ENCODE peak calls at places on chromosome 1, in seven cellular contexts. U is spleen, N is left ventricle myocardium inferior, V is neural progenitor cell, P is GM23338, X is transverse colon, E is Caco-2. M is an unnamed sample.

GRCh38 chr1:981955-982558 is at the start of gene PERM1:
- DNase-seq in U (no peak), N (peak; percentile 86), V (no peak), P (no peak), X (no peak), E (no peak), M (no peak)

GRCh38 chr1:47923513-47923912 is 73.7 kb downstream of the TRABD2B start:
- DNase-seq in U (no peak), N (no peak), V (no peak), P (no peak), X (no peak), E (no peak), M (no peak)

GRCh38 chr1:150895618-150896017 is 8.7 kb downstream of the CTXND2 start:
- DNase-seq in U (no peak), N (no peak), V (no peak), P (no peak), X (no peak), E (no peak), M (no peak)

GRCh38 chr1:107293901-107294600 is 153.2 kb downstream of the NTNG1 start:
- DNase-seq in U (no peak), N (no peak), V (no peak), P (no peak), X (no peak), E (no peak), M (no peak)

GRCh38 chr1:154940880-154941228 is 4.3 kb upstream of the PMVK start:
- DNase-seq in U (no peak), N (no peak), V (no peak), P (no peak), X (no peak), E (no peak), M (no peak)

GRCh38 chr1:182885591-182885990 is 46.4 kb downstream of the DHX9 start:
- DNase-seq in U (no peak), N (no peak), V (no peak), P (no peak), X (no peak), E (no peak), M (no peak)

GRCh38 chr1:48206371-48206770 is 16.1 kb upstream of the SLC5A9 start:
- DNase-seq in U (no peak), N (no peak), V (no peak), P (no peak), X (no peak), E (no peak), M (no peak)

GRCh38 chr1:84245566-84245965 is 55.9 kb upstream of the SAMD13 start:
- DNase-seq in U (no peak), N (no peak), V (no peak), P (no peak), X (no peak), E (no peak), M (no peak)

GRCh38 chr1:150015733-150016132 is 5.2 kb upstream of the OTUD7B start:
- DNase-seq in U (no peak), N (no peak), V (no peak), P (no peak), X (no peak), E (no peak), M (no peak)

GRCh38 chr1:204188959-204189639 is 7.2 kb downstream of the KISS1 start:
- DNase-seq in U (peak; percentile 12), N (no peak), V (no peak), P (no peak), X (no peak), E (no peak), M (no peak)

GRCh38 chr1:73401666-73402065 is 796.3 kb downstream of the LRRIQ3 start:
- DNase-seq in U (no peak), N (no peak), V (peak; percentile 37), P (peak; percentile 59), X (no peak), E (no peak), M (peak; percentile 2)

GRCh38 chr1:207256869-207257268 is 64.6 kb upstream of the CD55 start:
- DNase-seq in U (no peak), N (no peak), V (no peak), P (no peak), X (no peak), E (no peak), M (no peak)

GRCh38 chr1:186541003-186541402 is 80.1 kb upstream of the PDC start:
- DNase-seq in U (no peak), N (no peak), V (no peak), P (no peak), X (no peak), E (no peak), M (no peak)

GRCh38 chr1:201016211-201016651 is 7.3 kb downstream of the KIF21B start:
- DNase-seq in U (peak; percentile 74), N (peak; percentile 33), V (no peak), P (no peak), X (peak; percentile 61), E (no peak), M (no peak)

GRCh38 chr1:45172015-45172414 is 34.4 kb downstream of the ZSWIM5 start:
- DNase-seq in U (no peak), N (no peak), V (no peak), P (no peak), X (no peak), E (no peak), M (no peak)

GRCh38 chr1:44894591-44894990 is 51.5 kb upstream of the PTCH2 start:
- DNase-seq in U (no peak), N (no peak), V (no peak), P (no peak), X (no peak), E (no peak), M (no peak)

DNA sequence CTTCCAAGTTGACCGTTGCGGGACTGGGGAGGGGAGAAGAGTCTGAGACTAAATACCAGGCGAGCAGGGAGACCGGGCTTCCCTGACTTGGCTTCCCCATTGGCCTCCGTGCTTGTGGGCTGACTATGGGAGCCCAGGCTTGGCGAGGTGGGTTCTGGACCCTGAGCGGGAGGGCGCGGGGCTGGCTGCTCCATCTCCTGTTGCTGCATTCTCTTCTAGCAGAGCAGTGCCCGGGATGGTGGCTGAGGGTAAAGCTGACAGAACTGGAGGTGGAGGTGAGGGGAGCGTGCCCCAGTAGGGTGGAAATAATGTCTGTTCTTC is 689 bp downstream of the LGR6 start:
- DNase-seq in U (no peak), N (no peak), V (no peak), P (peak; percentile 16), X (no peak), E (no peak), M (no peak)
- H3K4me3 ChIP-seq in U (peak overlapping the region; percentile 44), N (peak overlapping the region; percentile 54), V (peak overlapping the region; percentile 54), P (peak overlapping the region; percentile 57), X (no peak overlapping the region), E (no peak overlapping the region), M (peak overlapping the region; percentile 22)

DNA sequence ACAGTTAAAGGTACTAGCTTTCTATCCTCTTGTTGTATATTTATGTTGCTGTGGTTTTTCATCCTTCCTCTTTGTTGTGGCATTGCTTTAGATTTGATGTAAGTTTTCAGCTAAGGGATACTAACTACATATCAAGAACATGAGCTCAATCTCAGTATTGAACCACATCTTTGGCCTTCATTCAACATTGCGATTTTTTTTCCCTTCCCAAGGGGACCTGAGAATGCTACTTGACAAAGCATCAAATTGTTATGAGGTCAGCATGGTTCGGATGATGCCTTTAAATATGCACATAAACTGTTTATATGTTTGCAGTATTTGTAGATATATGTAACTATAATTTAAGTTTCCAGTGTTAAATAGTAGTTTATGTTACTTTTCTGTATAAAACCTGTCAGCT is 31.7 kb upstream of the GPR88 start:
- DNase-seq in U (no peak), N (no peak), V (no peak), P (no peak), X (no peak), E (no peak), M (no peak)
- H3K4me3 ChIP-seq in U (no peak overlapping the region), N (no peak overlapping the region), V (no peak overlapping the region), P (no peak overlapping the region), X (no peak overlapping the region), E (no peak overlapping the region), M (no peak overlapping the region)

GRCh38 chr1:11653101-11653601 is 1.1 kb downstream of the FBXO2 start:
- DNase-seq in U (peak; percentile 59), N (no peak), V (peak; percentile 18), P (peak; percentile 69), X (no peak), E (peak; percentile 88), M (peak; percentile 78)
- H3K4me3 ChIP-seq in U (no peak overlapping the region), N (no peak overlapping the region), V (no peak overlapping the region), P (peak overlapping the region; percentile 77), X (no peak overlapping the region), E (peak overlapping the region; percentile 91), M (peak overlapping the region; percentile 81)

GRCh38 chr1:49817681-49818080 is 206.1 kb downstream of the AGBL4 start:
- DNase-seq in U (no peak), N (no peak), V (no peak), P (no peak), X (no peak), E (no peak), M (no peak)
- H3K4me3 ChIP-seq in U (no peak overlapping the region), N (no peak overlapping the region), V (no peak overlapping the region), P (no peak overlapping the region), X (no peak overlapping the region), E (no peak overlapping the region), M (no peak overlapping the region)

DNA sequence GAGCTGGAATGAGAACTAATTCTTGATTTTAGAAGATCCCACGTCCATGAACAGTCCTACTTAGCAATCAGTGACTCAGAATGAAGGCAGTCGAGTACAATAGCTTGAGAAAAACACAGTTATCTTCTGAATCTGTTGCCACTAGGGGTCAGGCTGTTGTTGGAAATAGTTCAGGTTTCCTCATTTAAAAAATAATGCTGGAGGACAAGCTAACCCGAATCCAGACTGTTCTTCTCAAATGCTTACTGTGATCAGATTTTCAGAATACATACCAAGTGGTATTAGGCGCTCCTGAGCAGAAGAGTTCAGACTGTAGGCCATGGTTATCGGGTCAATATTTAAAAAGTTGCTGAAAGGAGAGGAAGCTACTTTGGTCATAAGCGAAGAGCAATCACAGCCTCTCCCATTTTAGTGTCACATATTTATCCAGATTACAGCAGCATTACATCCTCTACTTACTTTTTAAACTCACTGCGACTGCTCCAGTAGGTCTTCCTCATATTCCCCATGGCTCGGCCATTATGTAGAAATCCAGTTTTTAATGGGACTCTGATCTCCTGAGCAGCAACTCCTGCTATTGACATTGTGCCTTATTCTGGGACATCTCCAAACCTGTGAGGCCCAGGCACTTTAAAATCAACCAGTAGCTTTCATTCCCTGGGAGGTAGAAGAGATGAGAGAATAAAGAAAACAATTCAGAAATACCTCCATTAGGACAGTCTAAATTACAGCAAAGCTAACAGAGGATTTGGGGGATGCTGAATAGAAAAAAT is 10.9 kb downstream of the ERRFI1 start:
- DNase-seq in U (no peak), N (no peak), V (peak; percentile 78), P (peak; percentile 84), X (peak; percentile 41), E (no peak), M (peak; percentile 63)
- H3K4me3 ChIP-seq in U (no peak overlapping the region), N (peak overlapping the region; percentile 36), V (no peak overlapping the region), P (no peak overlapping the region), X (no peak overlapping the region), E (no peak overlapping the region), M (no peak overlapping the region)

GRCh38 chr1:16211824-16212223 is 628 bp downstream of the ARHGEF19 start:
- DNase-seq in U (no peak), N (no peak), V (no peak), P (no peak), X (no peak), E (no peak), M (no peak)
- H3K4me3 ChIP-seq in U (no peak overlapping the region), N (no peak overlapping the region), V (peak overlapping the region; percentile 37), P (peak overlapping the region; percentile 70), X (no peak overlapping the region), E (peak overlapping the region; percentile 20), M (peak overlapping the region; percentile 52)